ENCODE peak calls at places on chromosomes 5 and 9, in ten cellular contexts. A, B, K, P, X, R, O, L, E and U are unnamed samples.

GRCh38 chr5:115297043-115297442 is 589 bp upstream of the CCDC112 start:
- DNase-seq in A (no peak), P (no peak), X (no peak), B (no peak), O (no peak), L (no peak), K (no peak), E (peak), R (no peak), U (no peak)

GRCh38 chr9:95508242-95508967 is 8.4 kb downstream of the PTCH1 start:
- DNase-seq in K (no peak), X (peak), A (no peak), O (no peak), R (no peak), P (no peak), B (no peak), L (no peak), E (peak), U (peak)

GRCh38 chr9:86287013-86287412 is 4.7 kb upstream of the ISCA1 start:
- DNase-seq in B (no peak), L (no peak), X (peak), O (peak), R (no peak), A (peak), E (peak), K (no peak), P (no peak), U (peak)

GRCh38 chr9:82148849-82149544 is 160.4 kb downstream of the SPATA31D1 start:
- DNase-seq in A (no peak), L (no peak), K (no peak), O (no peak), E (peak), P (no peak), R (no peak), X (peak), B (peak), U (no peak)

GRCh38 chr5:39716532-39716971 is 291.8 kb upstream of the DAB2 start:
- DNase-seq in E (peak), O (peak), P (no peak), X (peak), A (peak), R (no peak), K (peak), B (peak), L (no peak), U (peak)

GRCh38 chr9:74645007-74645639 is 148.0 kb downstream of the RORB start:
- DNase-seq in P (no peak), A (peak), O (peak), E (peak), X (peak), B (peak), L (no peak), R (no peak), K (no peak), U (peak)

GRCh38 chr5:106985174-106985573 is 685.6 kb downstream of the EFNA5 start:
- DNase-seq in L (no peak), R (no peak), A (no peak), P (no peak), K (no peak), O (no peak), X (no peak), E (no peak), B (no peak), U (no peak)

GRCh38 chr9:121566401-121567141 is 66.9 kb upstream of the GGTA1 start:
- DNase-seq in K (no peak), P (no peak), A (no peak), B (no peak), R (no peak), E (peak), L (no peak), X (peak), O (no peak), U (no peak)

GRCh38 chr5:132086277-132086794 is 12.7 kb downstream of the CSF2 start:
- DNase-seq in X (peak), P (no peak), O (no peak), B (peak), L (peak), K (no peak), E (peak), A (no peak), R (no peak), U (no peak)

GRCh38 chr5:125550237-125550636 is 803.8 kb upstream of the ZNF608 start:
- DNase-seq in O (no peak), K (no peak), E (peak), L (no peak), B (no peak), R (no peak), P (no peak), X (peak), A (no peak), U (no peak)

GRCh38 chr5:36161317-36161716 is 9.4 kb downstream of the SKP2 start:
- DNase-seq in L (no peak), R (no peak), O (no peak), K (no peak), E (no peak), B (no peak), P (no peak), X (no peak), A (no peak), U (no peak)